ENCODE peak calls at places on chromosomes 4 and X, in eight cellular contexts. M, B, L, F, N, W, R and Q are unnamed samples. For H3K4me1, the result is how much of the 10 kb centered on the place peaks cover.

GRCh38 chrX:103883533-103883932 is 51.5 kb upstream of the RAB9B start:
- DNase-seq in M (no peak), B (no peak), L (no peak), F (no peak), N (no peak), W (no peak), R (no peak), Q (no peak)

GRCh38 chr4:156547891-156548290 is 423.7 kb downstream of the PDGFC start:
- DNase-seq in M (no peak), B (no peak), L (no peak), F (no peak), N (no peak), W (no peak), R (no peak), Q (no peak)

GRCh38 chrX:81411517-81411916 is 209.6 kb downstream of the SH3BGRL start:
- DNase-seq in M (no peak), B (no peak), L (no peak), F (no peak), N (no peak), W (no peak), R (no peak), Q (no peak)

GRCh38 chrX:155330992-155331391 is 3.4 kb downstream of the CLIC2 start:
- DNase-seq in M (no peak), B (no peak), L (no peak), F (no peak), N (no peak), W (no peak), R (no peak), Q (no peak)

GRCh38 chrX:65690057-65690855 is 22.8 kb downstream of the MSN start:
- DNase-seq in M (peak), B (no peak), L (no peak), F (no peak), N (no peak), W (no peak), R (no peak), Q (no peak)

GRCh38 chrX:38968344-38968743 is 167.1 kb downstream of the MID1IP1 start:
- DNase-seq in M (no peak), B (no peak), L (no peak), F (no peak), N (no peak), W (no peak), R (no peak), Q (no peak)

GRCh38 chr4:34105311-34105710 is 2139.0 kb downstream of the ARAP2 start:
- DNase-seq in M (no peak), B (no peak), L (no peak), F (no peak), N (no peak), W (no peak), R (no peak), Q (no peak)

GRCh38 chr4:80471701-80472100 is 136.2 kb downstream of the CFAP299 start:
- DNase-seq in M (peak), B (no peak), L (no peak), F (no peak), N (no peak), W (peak), R (no peak), Q (no peak)

GRCh38 chr4:138097912-138098600 is 144.1 kb downstream of the SLC7A11 start:
- DNase-seq in M (no peak), B (no peak), L (no peak), F (no peak), N (no peak), W (no peak), R (no peak), Q (no peak)

GRCh38 chr4:188987011-188987410 is 847.8 kb downstream of the TRIML1 start:
- DNase-seq in M (no peak), B (no peak), L (no peak), F (no peak), N (no peak), W (no peak), R (no peak), Q (no peak)

GRCh38 chr4:2042207-2042946 is 16.8 kb upstream of the NAT8L start:
- DNase-seq in M (no peak), B (peak), L (no peak), F (no peak), N (no peak), W (peak), R (no peak), Q (peak)
- TF ChIP-seq POLR2A in M (no peak), B (no peak), L (no peak), F (no peak), N (no peak), W (no peak), R (no peak), Q (no peak)

GRCh38 chr4:10180927-10181744 is 64.5 kb upstream of the WDR1 start:
- DNase-seq in M (no peak), B (no peak), L (no peak), F (no peak), N (no peak), W (no peak), R (no peak), Q (no peak)

GRCh38 chr4:10178763-10179162 is 62.2 kb upstream of the WDR1 start:
- DNase-seq in M (no peak), B (no peak), L (no peak), F (no peak), N (no peak), W (no peak), R (no peak), Q (no peak)

GRCh38 chr4:10181745-10182445 is 65.3 kb upstream of the WDR1 start:
- DNase-seq in M (no peak), B (no peak), L (no peak), F (no peak), N (no peak), W (no peak), R (no peak), Q (no peak)

GRCh38 chr4:10180603-10180926 is 64.0 kb upstream of the WDR1 start:
- DNase-seq in M (no peak), B (no peak), L (no peak), F (no peak), N (no peak), W (no peak), R (no peak), Q (no peak)

DNA sequence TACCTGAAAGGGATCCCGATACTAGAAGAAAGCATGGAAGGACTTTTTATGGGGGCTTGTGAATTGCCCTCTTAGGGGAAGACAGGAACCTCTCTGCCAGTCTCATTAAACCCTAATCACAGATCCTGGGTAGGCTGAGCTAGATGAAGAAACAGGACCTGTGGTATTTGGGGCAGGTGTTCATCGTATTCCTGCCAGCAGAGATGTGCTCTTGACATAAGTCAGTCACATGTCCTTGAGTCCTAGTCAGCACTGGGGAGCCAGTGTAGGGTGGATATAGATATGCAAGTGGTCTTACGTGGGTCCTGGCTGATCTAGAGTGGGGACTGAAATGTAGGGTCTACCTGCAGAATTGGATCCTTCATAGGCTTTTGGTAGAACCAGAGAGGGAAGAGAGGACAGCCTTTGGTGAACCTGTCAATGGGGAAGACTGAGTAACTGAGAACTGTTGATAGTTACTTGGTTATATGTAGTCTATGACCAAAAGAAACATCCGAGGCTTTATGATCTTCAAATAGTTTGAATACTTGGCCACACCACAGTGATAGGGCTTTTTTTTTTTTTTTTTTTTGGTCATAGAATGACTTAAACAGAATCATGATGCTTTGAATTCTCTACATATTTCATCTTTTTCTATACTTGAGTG is 63.5 kb upstream of the WDR1 start:
- DNase-seq in M (no peak), B (no peak), L (no peak), F (no peak), N (no peak), W (no peak), R (no peak), Q (no peak)
- H3K4me1 ChIP-seq in M (under half), B (under half), L (under half), F (under half), N (under half), W (under half), R (under half), Q (under half)

DNA sequence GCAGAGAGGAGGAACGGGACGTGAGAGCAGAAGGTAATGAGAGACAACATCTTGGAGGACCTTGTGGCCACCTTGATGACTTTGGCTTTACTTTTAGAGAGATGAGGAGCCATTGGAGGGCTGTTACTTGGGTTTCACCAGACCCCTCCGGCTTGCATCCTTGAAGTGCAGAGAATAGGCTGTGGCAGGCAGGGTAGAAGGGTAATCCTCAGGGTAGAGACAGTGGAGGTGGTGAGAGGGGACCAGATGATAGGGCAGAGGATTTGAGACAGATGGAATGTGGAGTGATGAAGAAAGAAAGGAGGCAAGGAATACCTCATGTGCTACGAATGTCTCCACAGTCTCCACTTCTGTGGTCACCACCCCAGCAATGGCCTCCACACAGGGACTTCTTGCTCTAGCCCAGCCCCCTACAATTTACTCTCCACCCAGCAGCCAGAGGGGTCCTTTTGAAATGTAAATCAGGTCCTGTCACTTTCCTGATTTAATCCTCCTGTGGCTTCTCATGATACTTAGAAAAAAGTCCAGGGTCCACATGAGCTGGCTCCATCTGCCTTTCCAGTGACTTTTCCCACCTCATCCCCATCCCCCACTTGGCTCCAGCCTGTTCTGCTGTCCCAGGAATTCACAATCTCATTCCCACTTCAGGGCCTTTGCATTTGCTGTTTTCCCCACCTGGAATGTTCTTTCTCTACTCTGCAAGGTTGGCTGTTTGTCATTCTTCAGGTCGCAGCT is 115.0 kb downstream of the PJA1 start:
- DNase-seq in M (no peak), B (peak), L (no peak), F (no peak), N (no peak), W (no peak), R (no peak), Q (no peak)
- TF ChIP-seq POLR2A in M (no peak), B (no peak), L (no peak), F (no peak), N (no peak), W (no peak), R (no peak), Q (no peak)

GRCh38 chr4:136307765-136308164 is 1224.5 kb downstream of the PCDH18 start:
- DNase-seq in M (no peak), B (no peak), L (no peak), F (no peak), N (no peak), W (no peak), R (no peak), Q (no peak)

GRCh38 chr4:136306361-136306760 is 1225.9 kb downstream of the PCDH18 start:
- DNase-seq in M (no peak), B (no peak), L (no peak), F (no peak), N (no peak), W (no peak), R (no peak), Q (no peak)

GRCh38 chr4:136302566-136302965 is 1229.7 kb downstream of the PCDH18 start:
- DNase-seq in M (no peak), B (no peak), L (no peak), F (no peak), N (no peak), W (no peak), R (no peak), Q (no peak)

GRCh38 chr4:136301773-136302172 is 1230.5 kb downstream of the PCDH18 start:
- DNase-seq in M (no peak), B (no peak), L (no peak), F (no peak), N (no peak), W (no peak), R (no peak), Q (no peak)
- H3K4me1 ChIP-seq in M (under half), B (under half), L (under half), F (under half), N (under half), W (under half), R (under half), Q (under half)

GRCh38 chr4:151325320-151326246 is at the start of gene SH3D19:
- DNase-seq in M (peak), B (peak), L (peak), F (peak), N (peak), W (peak), R (peak), Q (no peak)
- TF ChIP-seq POLR2A in M (peak), B (no peak), L (peak), F (no peak), N (no peak), W (no peak), R (peak), Q (no peak)

GRCh38 chr4:108143515-108143914 is 25.2 kb downstream of the LEF1 start:
- DNase-seq in M (no peak), B (no peak), L (no peak), F (no peak), N (no peak), W (no peak), R (no peak), Q (no peak)
- H3K4me1 ChIP-seq in M (under half), B (under half), L (under half), F (under half), N (under half), W (under half), R (under half), Q (under half)

DNA sequence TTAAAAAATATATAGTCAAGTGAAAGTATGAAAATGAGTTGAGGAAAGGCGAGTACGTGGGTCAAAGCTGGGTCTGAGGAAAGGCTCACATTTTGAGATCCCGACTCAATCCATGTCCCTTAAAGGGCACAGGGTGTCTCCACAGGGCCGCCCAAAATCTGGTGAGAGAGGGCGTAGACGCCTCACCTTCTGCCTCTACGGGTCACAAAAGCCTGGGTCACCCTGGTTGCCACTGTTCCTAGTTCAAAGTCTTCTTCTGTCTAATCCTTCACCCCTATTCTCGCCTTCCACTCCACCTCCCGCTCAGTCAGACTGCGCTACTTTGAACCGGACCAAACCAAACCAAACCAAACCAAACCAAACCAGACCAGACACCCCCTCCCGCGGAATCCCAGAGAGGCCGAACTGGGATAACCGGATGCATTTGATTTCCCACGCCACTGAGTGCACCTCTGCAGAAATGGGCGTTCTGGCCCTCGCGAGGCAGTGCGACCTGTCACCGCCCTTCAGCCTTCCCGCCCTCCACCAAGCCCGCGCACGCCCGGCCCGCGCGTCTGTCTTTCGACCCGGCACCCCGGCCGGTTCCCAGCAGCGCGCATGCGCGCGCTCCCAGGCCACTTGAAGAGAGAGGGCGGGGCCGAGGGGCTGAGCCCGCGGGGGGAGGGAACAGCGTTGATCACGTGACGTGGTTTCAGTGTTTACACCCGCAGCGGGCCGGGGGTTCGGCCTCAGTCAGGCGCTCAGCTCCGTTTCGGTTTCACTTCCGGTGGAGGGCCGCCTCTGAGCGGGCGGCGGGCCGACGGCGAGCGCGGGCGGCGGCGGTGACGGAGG is at the start of gene FMR1:
- DNase-seq in M (peak), B (peak), L (peak), F (peak), N (peak), W (peak), R (peak), Q (no peak)
- TF ChIP-seq POLR2A in M (no peak), B (peak), L (peak), F (no peak), N (peak), W (no peak), R (peak), Q (no peak)

DNA sequence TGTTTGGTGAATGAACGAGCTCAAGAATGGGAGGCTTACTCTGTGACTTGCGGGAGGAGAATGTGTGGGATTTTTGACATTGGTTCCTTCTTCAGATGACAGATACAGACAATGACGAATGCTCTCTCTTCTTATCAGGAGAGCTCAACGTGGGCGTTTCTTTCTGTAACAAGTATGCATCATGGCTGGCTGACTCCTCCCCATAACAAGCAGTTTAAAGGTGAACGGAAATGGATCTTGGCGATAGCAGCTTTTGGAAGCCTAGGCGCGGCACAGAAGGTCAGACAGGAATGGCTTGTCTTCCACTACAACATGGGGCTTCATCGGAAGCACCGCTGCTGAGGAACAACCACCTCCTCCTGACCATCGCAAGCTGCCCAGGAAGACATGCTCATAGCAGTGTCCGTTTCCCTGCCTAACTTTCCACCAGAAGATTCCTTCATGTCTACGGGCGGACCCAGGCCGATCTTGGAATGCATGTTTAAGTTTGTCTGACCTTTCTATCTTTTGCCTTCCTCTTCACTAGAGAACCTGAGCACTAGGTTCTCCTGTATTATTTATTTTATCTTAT is 18.3 kb upstream of the ACSL1 start:
- DNase-seq in M (no peak), B (no peak), L (no peak), F (no peak), N (no peak), W (no peak), R (no peak), Q (no peak)
- H3K4me1 ChIP-seq in M (under half), B (under half), L (under half), F (under half), N (under half), W (under half), R (under half), Q (under half)